ENCODE peak calls at places on chromosomes 1 and 21, in four cellular contexts. B, U, A and W are unnamed samples.

GRCh38 chr1:52707927-52708655 is 9.9 kb upstream of the COA7 start:
- DNase-seq in B (no peak), U (no peak), A (no peak), W (peak; percentile 16)

GRCh38 chr1:175152006-175152652 is 40.4 kb downstream of the KIAA0040 start:
- DNase-seq in B (peak; percentile 33), U (peak; percentile 75), A (peak; percentile 88), W (peak; percentile 32)

GRCh38 chr1:47478090-47478489 is 40.2 kb downstream of the FOXD2 start:
- DNase-seq in B (no peak), U (no peak), A (no peak), W (peak; percentile 92)

GRCh38 chr21:44867999-44868700 is 5.3 kb downstream of the PTTG1IP start:
- DNase-seq in B (no peak), U (no peak), A (no peak), W (no peak)

GRCh38 chr1:221392453-221392852 is 349.4 kb downstream of the DUSP10 start:
- DNase-seq in B (no peak), U (no peak), A (no peak), W (no peak)

GRCh38 chr1:77416692-77417450 is 135.1 kb downstream of the AK5 start:
- DNase-seq in B (peak; percentile 48), U (peak; percentile 12), A (peak; percentile 18), W (peak; percentile 14)

GRCh38 chr21:43304621-43305335 is 122.2 kb downstream of the SIK1 start:
- DNase-seq in B (no peak), U (no peak), A (no peak), W (no peak)

GRCh38 chr1:12692967-12693782 is 22.7 kb upstream of the AADACL3 start:
- DNase-seq in B (no peak), U (no peak), A (no peak), W (no peak)

GRCh38 chr1:41560496-41560895 is 76.0 kb upstream of the EDN2 start:
- DNase-seq in B (no peak), U (no peak), A (no peak), W (no peak)

GRCh38 chr1:178011101-178011828 is 41.4 kb upstream of the SEC16B start:
- DNase-seq in B (peak; percentile 55), U (no peak), A (no peak), W (peak; percentile 24)

GRCh38 chr1:188937965-188938551 is 1539.6 kb downstream of the BRINP3 start:
- DNase-seq in B (peak; percentile 26), U (no peak), A (no peak), W (no peak)

DNA sequence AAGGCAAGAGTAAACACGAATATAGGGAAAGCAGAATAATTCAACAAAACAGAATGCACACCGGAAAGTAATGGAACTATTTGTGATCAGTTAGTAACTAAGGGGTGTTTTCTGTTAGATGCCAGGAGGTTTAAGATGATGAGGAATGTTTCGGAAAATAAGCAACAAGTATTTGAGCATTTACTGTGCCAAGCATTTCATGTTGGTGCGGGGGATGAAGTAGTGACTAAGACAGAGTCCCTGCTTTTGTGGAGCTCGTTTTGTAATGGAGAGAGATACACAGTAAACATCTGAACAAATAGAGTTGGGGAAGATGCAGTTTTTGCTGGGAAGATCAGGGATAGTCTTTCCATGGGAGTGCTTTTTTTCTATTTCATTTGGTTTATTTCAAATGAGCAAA is 78.7 kb downstream of the DYRK1A start:
- DNase-seq in B (no peak), U (no peak), A (no peak), W (no peak)
- H4K20me1 ChIP-seq in B (peaks cover 23% of the 10 kb centered on the region), U (peaks cover 97% of the 10 kb centered on the region), A (peaks cover 49% of the 10 kb centered on the region), W (peaks cover 43% of the 10 kb centered on the region)

GRCh38 chr1:33057095-33057494 is 20.4 kb upstream of the AK2 start:
- DNase-seq in B (no peak), U (no peak), A (no peak), W (no peak)

GRCh38 chr1:33065301-33065700 is 15.7 kb upstream of the AZIN2 start:
- DNase-seq in B (no peak), U (no peak), A (no peak), W (no peak)

GRCh38 chr1:33056426-33056825 is 19.7 kb upstream of the AK2 start:
- DNase-seq in B (no peak), U (no peak), A (no peak), W (no peak)

GRCh38 chr1:33061827-33062226 is 19.1 kb upstream of the AZIN2 start:
- DNase-seq in B (no peak), U (no peak), A (no peak), W (no peak)

DNA sequence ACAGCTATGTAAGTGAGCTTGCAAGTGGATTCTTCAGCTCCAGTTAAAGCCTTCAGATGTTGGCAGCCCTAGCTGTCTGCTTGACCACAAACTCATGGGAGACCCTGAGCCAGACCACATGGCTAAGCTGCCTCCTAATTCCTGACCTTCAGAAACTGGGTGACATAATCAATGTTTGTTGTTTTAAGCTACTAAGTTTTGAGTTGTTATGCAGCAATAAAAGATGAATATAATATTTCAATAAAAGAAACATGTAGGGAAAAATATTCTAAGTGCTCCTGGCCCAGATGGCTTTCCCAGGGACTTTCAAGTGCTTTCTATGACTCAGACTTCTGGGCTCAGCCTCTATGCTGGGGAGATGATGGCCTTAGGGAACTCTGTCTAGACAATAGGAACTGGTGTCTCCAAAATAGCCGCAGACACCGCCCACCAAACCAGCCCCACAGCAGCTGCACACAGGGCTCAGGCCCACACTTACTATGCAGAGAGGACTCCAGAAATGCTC is 20.3 kb upstream of the AZIN2 start:
- DNase-seq in B (no peak), U (no peak), A (no peak), W (no peak)
- TF ChIP-seq ELF1 in B (no peak), U (no peak), A (no peak), W (no peak)

DNA sequence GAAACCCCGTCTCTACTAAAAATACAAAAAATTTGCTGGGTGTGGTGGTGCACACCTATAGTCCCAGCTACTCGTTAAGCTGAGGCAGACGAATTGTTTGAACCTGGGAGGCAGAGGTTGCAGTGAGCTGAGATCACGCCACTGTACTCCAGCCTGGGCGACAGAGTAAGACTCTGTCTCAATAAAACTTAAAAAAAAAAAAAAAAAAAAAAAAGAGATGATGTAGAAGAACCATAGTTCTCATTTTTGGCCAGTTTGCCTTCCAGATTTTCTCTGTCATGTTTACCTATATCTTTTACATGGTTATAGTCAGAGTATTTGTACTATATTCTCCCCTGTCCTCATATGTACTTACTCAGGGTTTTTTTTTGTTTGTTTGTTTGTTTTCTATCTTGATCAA is 53.6 kb downstream of the UCK2 start:
- DNase-seq in B (no peak), U (no peak), A (no peak), W (no peak)
- H4K20me1 ChIP-seq in B (peaks cover 17% of the 10 kb centered on the region), U (no peaks in the 10 kb centered on the region), A (peaks cover 12% of the 10 kb centered on the region), W (no peaks in the 10 kb centered on the region)

DNA sequence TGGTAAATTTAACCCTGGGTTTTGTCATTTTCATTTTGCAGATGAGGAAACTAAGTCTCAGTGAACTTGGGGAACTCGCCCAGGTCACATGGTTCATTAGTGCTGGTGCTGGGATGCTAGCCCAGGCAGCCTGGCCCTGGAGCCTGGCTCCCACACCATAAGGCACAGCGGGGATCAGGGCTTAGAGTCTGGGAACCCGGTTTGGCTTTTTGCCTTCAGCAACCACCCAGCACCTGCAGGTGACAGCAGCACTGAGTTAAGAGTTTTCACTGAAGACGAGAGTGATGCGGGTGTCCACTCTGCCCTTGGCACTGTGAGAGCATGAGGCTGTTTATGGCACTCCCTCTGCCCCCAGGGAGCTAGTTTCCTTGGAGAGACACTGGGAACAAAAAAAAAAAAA is 18.4 kb upstream of the CD101 start:
- DNase-seq in B (no peak), U (no peak), A (no peak), W (no peak)
- TF ChIP-seq ELF1 in B (no peak), U (no peak), A (no peak), W (no peak)